ENCODE peak calls at places on chromosomes 4 and X, in eight cellular contexts. I is Karpas-422; S is CD8-positive, alpha-beta T cell; L is CD4-positive, alpha-beta memory T cell; U is coronary artery; A is A549; R is iPS-NIHi11; P is adipocyte. O is an unnamed sample.

GRCh38 chr4:95215991-95216605 is 332.7 kb downstream of the UNC5C start:
- DNase-seq in P (peak), U (no peak), S (no peak), L (no peak), R (no peak), A (no peak), I (no peak), O (no peak)

GRCh38 chr4:74056114-74056857 is 17.8 kb upstream of the CXCL3 start:
- DNase-seq in P (peak), S (no peak), R (no peak), I (no peak), U (no peak), L (no peak), A (peak), O (no peak)

GRCh38 chrX:37353646-37354045 is 4.5 kb downstream of the PRRG1 start:
- DNase-seq in A (no peak), S (no peak), L (no peak), I (no peak), P (no peak), U (no peak), R (no peak), O (no peak)

GRCh38 chrX:22220941-22221340 is 51.8 kb upstream of the CBLL2 start:
- DNase-seq in L (no peak), U (no peak), R (no peak), I (no peak), S (no peak), A (peak), P (peak), O (no peak)

GRCh38 chr4:105683038-105683437 is 25.5 kb downstream of the INTS12 start:
- DNase-seq in A (no peak), R (peak), U (no peak), L (no peak), P (no peak), I (no peak), S (no peak), O (no peak)

GRCh38 chr4:111475001-111475400 is 670.3 kb upstream of the FAM241A start:
- DNase-seq in I (no peak), P (peak), S (no peak), A (peak), U (no peak), L (no peak), R (peak), O (no peak)

GRCh38 chr4:35038079-35038805 is 1206.1 kb downstream of the ARAP2 start:
- DNase-seq in I (no peak), P (no peak), A (no peak), U (no peak), L (no peak), R (no peak), S (no peak), O (no peak)

GRCh38 chrX:56557376-56557929 is 6.0 kb upstream of the UBQLN2 start:
- DNase-seq in A (no peak), P (no peak), R (no peak), U (no peak), L (no peak), S (no peak), I (no peak), O (no peak)

GRCh38 chr4:14841801-14842748 is 160.2 kb upstream of the CPEB2 start:
- DNase-seq in R (peak), L (no peak), I (no peak), P (no peak), S (no peak), U (peak), A (peak), O (no peak)

GRCh38 chr4:179145746-179146530 is 1703.7 kb upstream of the AGA start:
- DNase-seq in A (no peak), P (peak), L (no peak), U (no peak), S (no peak), R (no peak), I (no peak), O (no peak)

GRCh38 chr4:74414149-74414809 is 30.7 kb upstream of the AREG start:
- DNase-seq in R (no peak), A (no peak), P (no peak), U (no peak), S (no peak), I (no peak), L (no peak), O (no peak)

O was measured in OCI-LY7.